ENCODE peak calls at places on chromosomes 13 and 19, in ten cellular contexts. X is lung, B is astrocyte, N is thoracic aorta, T is mammary epithelial cell, V is upper lobe of right lung, Y is kidney epithelial cell, L is IMR-90, I is AG09309, S is fibroblast of lung. K is an unnamed sample.

GRCh38 chr13:30882996-30883766 is 22.9 kb upstream of the MEDAG start:
- DNase-seq in S (no peak), I (no peak), N (no peak), L (no peak), B (no peak), T (no peak), X (no peak), V (no peak), Y (no peak), K (no peak)

GRCh38 chr19:49801966-49802661 is 11.0 kb downstream of the FUZ start:
- DNase-seq in T (no peak), I (no peak), X (peak; percentile 62), B (peak; percentile 73), L (peak; percentile 86), Y (peak; percentile 44), N (peak; percentile 75), S (peak; percentile 89), V (no peak), K (peak; percentile 75)

GRCh38 chr13:50701469-50701868 is 142.0 kb downstream of the DLEU7 start:
- DNase-seq in V (no peak), L (no peak), Y (no peak), I (no peak), N (no peak), T (no peak), S (no peak), B (no peak), X (no peak), K (no peak)

GRCh38 chr19:38251564-38252051 is 4.6 kb downstream of the PPP1R14A start:
- DNase-seq in B (no peak), I (no peak), N (no peak), L (no peak), V (no peak), X (no peak), T (peak; percentile 68), S (peak; percentile 41), Y (no peak), K (no peak)

GRCh38 chr19:12774588-12775555 is at the start of gene HOOK2:
- DNase-seq in L (no peak), Y (no peak), S (no peak), B (no peak), I (no peak), X (peak; percentile 96), T (peak; percentile 93), V (peak; percentile 97), N (no peak), K (no peak)

GRCh38 chr19:409006-409514 is at the start of gene C2CD4C:
- DNase-seq in S (no peak), L (no peak), T (no peak), V (peak; percentile 66), N (no peak), Y (no peak), I (no peak), X (no peak), B (no peak), K (no peak)

GRCh38 chr13:74026753-74027152 is 107.5 kb downstream of the KLF12 start:
- DNase-seq in V (no peak), N (no peak), I (no peak), B (peak; percentile 42), T (peak; percentile 25), Y (peak; percentile 32), S (no peak), L (peak; percentile 37), X (no peak), K (no peak)

GRCh38 chr19:18097217-18097992 is at the start of gene MAST3:
- DNase-seq in S (peak; percentile 77), I (no peak), N (no peak), B (no peak), X (peak; percentile 85), Y (peak; percentile 18), T (peak; percentile 74), V (peak; percentile 95), L (peak; percentile 67), K (no peak)

GRCh38 chr19:3690551-3691371 is 9.5 kb downstream of the PIP5K1C start:
- DNase-seq in S (no peak), B (no peak), Y (no peak), V (no peak), I (no peak), T (no peak), N (no peak), L (no peak), X (no peak), K (no peak)

GRCh38 chr19:3479177-3479818 is 1.0 kb downstream of the SMIM24 start:
- DNase-seq in B (no peak), N (no peak), S (no peak), L (no peak), V (no peak), X (no peak), Y (no peak), T (no peak), I (no peak), K (no peak)

GRCh38 chr13:102039264-102039663 is 362.6 kb downstream of the FGF14 start:
- DNase-seq in L (no peak), X (no peak), B (no peak), Y (no peak), N (no peak), V (no peak), T (no peak), I (no peak), S (no peak), K (no peak)

GRCh38 chr19:16541526-16542044 is 652 bp downstream of the CHERP start:
- DNase-seq in V (no peak), N (no peak), S (no peak), T (peak; percentile 25), I (no peak), L (peak; percentile 11), B (no peak), Y (no peak), X (no peak), K (no peak)

GRCh38 chr19:45403272-45403671 is 1.6 kb downstream of the PPP1R13L start:
- DNase-seq in X (no peak), B (no peak), N (no peak), V (no peak), I (no peak), L (no peak), S (no peak), Y (no peak), T (no peak), K (no peak)

GRCh38 chr19:50798116-50798942 is 8.1 kb downstream of the ACP4 start:
- DNase-seq in S (no peak), X (no peak), T (no peak), L (no peak), I (no peak), V (no peak), B (no peak), N (no peak), Y (no peak), K (no peak)

DNA sequence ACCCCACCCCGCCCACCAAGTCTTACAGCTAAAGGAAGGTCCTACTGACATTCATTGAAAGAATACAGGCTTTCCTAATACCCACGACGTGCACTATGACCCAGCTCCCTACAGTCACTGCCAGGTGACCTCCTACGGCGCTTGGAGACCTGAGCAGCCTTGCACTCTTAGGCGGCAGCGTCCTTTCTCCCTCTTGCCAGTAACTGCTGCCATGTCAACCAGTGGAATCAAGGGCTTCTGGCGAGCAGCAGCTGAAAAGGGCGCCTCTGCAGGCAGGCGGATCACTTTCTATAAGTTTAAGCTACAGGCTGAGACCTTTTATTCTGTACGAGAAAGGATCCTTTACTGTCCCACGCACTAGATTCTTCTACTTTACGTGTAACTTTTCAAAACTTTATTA is 2.0 kb downstream of the KCTD12 start:
- DNase-seq in I (no peak), B (no peak), S (peak; percentile 68), V (peak; percentile 72), Y (no peak), T (peak; percentile 49), L (no peak), N (no peak), X (peak; percentile 56), K (peak; percentile 22)
- TF ChIP-seq CTCF in I (peak; percentile 31), B (peak; percentile 8), S (peak; percentile 49), V (peak; percentile 37), Y (peak; percentile 40), T (peak; percentile 72), L (no peak), N (peak; percentile 36), X (peak; percentile 4), K (peak; percentile 42)

GRCh38 chr19:33273881-33274662 is 28.3 kb downstream of the CEBPA start:
- DNase-seq in N (peak; percentile 18), Y (peak; percentile 51), L (peak; percentile 84), T (peak; percentile 77), I (peak; percentile 92), B (peak; percentile 87), S (peak; percentile 71), X (peak; percentile 76), V (no peak), K (peak; percentile 78)
- H3K4me3 ChIP-seq in N (no peak overlapping the region), Y (no peak overlapping the region), L (no peak overlapping the region), T (no peak overlapping the region), I (no peak overlapping the region), B (no peak overlapping the region), S (no peak overlapping the region), X (no peak overlapping the region), V (no peak overlapping the region), K (no peak overlapping the region)

DNA sequence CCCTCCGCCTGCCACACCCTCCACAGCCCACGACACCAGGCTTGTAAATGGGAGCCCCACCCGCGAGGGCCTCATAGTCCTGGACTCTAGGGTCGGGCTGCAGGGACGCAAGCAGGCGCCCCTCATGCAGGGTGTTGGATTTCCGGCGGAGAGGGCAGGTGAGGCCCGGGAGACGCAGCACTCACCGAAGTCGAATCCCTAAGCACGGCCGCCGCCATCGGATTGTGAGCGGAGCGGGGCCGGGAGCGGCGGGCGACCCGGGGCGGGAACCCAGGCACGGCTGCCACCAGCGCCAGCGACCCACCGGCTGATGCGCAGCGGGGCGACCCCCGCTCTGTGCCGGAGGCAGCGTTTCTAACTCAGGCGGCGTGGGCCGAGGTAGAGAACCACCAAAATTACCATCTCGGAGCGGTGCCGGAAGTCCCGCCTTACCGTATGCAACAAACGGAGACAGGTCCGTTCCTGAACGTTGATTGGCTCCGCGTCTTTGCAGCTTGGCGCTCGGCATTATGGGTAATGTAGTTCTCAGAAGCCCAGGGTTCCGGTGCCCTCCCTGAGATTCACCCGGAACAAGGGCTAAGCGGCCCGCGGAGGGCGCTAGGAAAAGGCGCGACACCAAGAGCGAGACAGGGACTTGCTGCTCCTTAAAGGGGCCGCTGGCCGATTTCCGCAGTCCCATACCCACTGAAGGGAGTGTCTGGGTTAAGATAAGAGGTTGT is at the start of gene ZNF416:
- DNase-seq in S (peak; percentile 99), X (peak; percentile 98), Y (peak; percentile 94), B (peak; percentile 96), I (peak; percentile 96), V (peak; percentile 96), T (peak; percentile 97), L (peak; percentile 99), N (peak; percentile 96), K (peak; percentile 97)
- TF ChIP-seq CTCF in S (peak; percentile 13), X (no peak), Y (peak; percentile 22), B (no peak), I (peak; percentile 22), V (peak; percentile 34), T (peak; percentile 32), L (peak; percentile 39), N (no peak), K (no peak)

DNA sequence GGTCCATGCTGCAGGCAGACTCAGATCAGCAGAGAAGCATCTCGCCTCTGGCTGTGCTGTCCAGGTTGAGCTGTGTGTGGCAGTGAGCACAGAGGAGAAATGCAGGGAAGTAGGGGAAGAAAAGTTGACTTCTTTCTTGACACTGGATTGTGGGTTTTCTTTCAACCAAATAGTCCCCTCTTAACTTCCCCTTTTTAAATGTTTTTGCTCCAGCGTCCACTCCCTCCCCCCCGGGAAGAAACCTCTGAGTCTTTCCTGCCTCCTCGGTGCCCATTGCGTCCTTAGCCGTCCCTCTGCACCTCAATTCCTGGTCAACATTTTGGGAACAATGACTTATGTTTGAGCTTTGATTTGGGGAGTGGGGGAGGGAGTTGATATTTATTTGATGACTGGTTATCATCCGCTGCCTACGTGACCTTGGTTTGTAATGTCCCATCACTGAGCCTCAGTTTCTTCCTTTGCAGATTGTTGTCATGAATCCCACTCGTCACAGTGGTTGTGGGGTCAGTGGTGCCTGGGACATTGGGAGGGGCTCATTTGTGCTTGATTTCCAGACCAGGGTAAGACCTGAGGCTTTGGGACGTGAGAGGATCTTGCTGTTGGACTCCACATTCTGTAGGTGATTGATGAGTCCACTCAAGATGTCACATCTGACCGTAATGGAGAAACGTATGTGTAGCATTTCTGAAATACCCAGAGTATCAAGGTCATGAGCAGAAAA is at the start of gene LILRB2:
- DNase-seq in I (no peak), V (no peak), L (no peak), X (no peak), Y (no peak), B (no peak), S (no peak), N (no peak), T (no peak), K (no peak)
- H3K4me3 ChIP-seq in I (no peak within 1 kb of the TSS), V (peak within 1 kb of the TSS; percentile 24), L (no peak within 1 kb of the TSS), X (no peak within 1 kb of the TSS), Y (no peak within 1 kb of the TSS), B (no peak within 1 kb of the TSS), S (no peak within 1 kb of the TSS), N (peak within 1 kb of the TSS; percentile 52), T (no peak within 1 kb of the TSS), K (no peak within 1 kb of the TSS)

K was measured in HFF-Myc.